ENCODE peak calls at places on chromosomes 2 and 18, in four cellular contexts. R, P, U and H are unnamed samples.

GRCh38 chr18:5058768-5059539 is 138.1 kb downstream of the AKAIN1 start:
- DNase-seq in R (peak; percentile 5), P (no peak), U (peak; percentile 64), H (no peak)

GRCh38 chr2:166193446-166193845 is 65.6 kb upstream of the SCN1A start:
- DNase-seq in R (no peak), P (no peak), U (no peak), H (no peak)

GRCh38 chr2:27522400-27522945 is 25.8 kb downstream of the GCKR start:
- DNase-seq in R (no peak), P (no peak), U (no peak), H (no peak)

GRCh38 chr18:63158676-63159291 is 160.8 kb downstream of the BCL2 start:
- DNase-seq in R (no peak), P (no peak), U (peak; percentile 81), H (no peak)

GRCh38 chr2:101827246-101827645 is 129.7 kb downstream of the MAP4K4 start:
- DNase-seq in R (no peak), P (peak; percentile 96), U (no peak), H (no peak)

GRCh38 chr2:157152362-157152761 is 105.1 kb upstream of the GALNT5 start:
- DNase-seq in R (no peak), P (no peak), U (no peak), H (no peak)

GRCh38 chr2:105746177-105747080 is 1.7 kb downstream of the NCK2 start:
- DNase-seq in R (peak; percentile 65), P (no peak), U (peak; percentile 95), H (peak; percentile 86)

GRCh38 chr2:3649581-3649980 is 8.4 kb upstream of the ALLC start:
- DNase-seq in R (no peak), P (no peak), U (no peak), H (no peak)

GRCh38 chr2:120825370-120826259 is 89.9 kb downstream of the GLI2 start:
- DNase-seq in R (no peak), P (peak; percentile 90), U (peak; percentile 48), H (peak; percentile 79)

GRCh38 chr2:64352292-64352691 is 101.7 kb upstream of the LGALSL start:
- DNase-seq in R (no peak), P (no peak), U (no peak), H (no peak)

GRCh38 chr2:57760448-57760847 is 286.2 kb upstream of the VRK2 start:
- DNase-seq in R (no peak), P (no peak), U (no peak), H (no peak)

GRCh38 chr18:76131738-76132137 is 363.3 kb downstream of the ZNF516 start:
- DNase-seq in R (no peak), P (no peak), U (no peak), H (no peak)

GRCh38 chr18:79401494-79402208 is 5.9 kb downstream of the NFATC1 start:
- DNase-seq in R (no peak), P (no peak), U (peak; percentile 73), H (peak; percentile 80)

GRCh38 chr2:165803123-165803760 is 9.2 kb upstream of the GALNT3 start:
- DNase-seq in R (no peak), P (peak; percentile 80), U (no peak), H (no peak)

GRCh38 chr18:43534511-43534910 is 257.2 kb upstream of the SYT4 start:
- DNase-seq in R (no peak), P (no peak), U (no peak), H (no peak)

GRCh38 chr2:134774074-134774742 is 55.4 kb upstream of the TMEM163 start:
- DNase-seq in R (no peak), P (peak; percentile 4), U (no peak), H (no peak)

GRCh38 chr18:39871976-39872375 is 2083.1 kb upstream of the PIK3C3 start:
- DNase-seq in R (no peak), P (no peak), U (no peak), H (no peak)

GRCh38 chr2:201261471-201261870 is 1.1 kb downstream of the CASP8 start:
- DNase-seq in R (peak; percentile 71), P (no peak), U (peak; percentile 86), H (no peak)

GRCh38 chr2:68318686-68319396 is 908 bp downstream of the CNRIP1 start:
- DNase-seq in R (no peak), P (no peak), U (no peak), H (no peak)

GRCh38 chr2:27807476-27807875 is 36.0 kb downstream of the MRPL33 start:
- DNase-seq in R (no peak), P (peak; percentile 34), U (no peak), H (no peak)

GRCh38 chr2:78532762-78533399 is 492.6 kb upstream of the REG3G start:
- DNase-seq in R (no peak), P (no peak), U (no peak), H (no peak)

GRCh38 chr2:198052741-198053140 is 248.3 kb downstream of the PLCL1 start:
- DNase-seq in R (no peak), P (no peak), U (no peak), H (no peak)

GRCh38 chr2:204669386-204669785 is 124.1 kb downstream of the PARD3B start:
- DNase-seq in R (no peak), P (no peak), U (no peak), H (no peak)

GRCh38 chr2:237361194-237361986 is 52.6 kb downstream of the COL6A3 start:
- DNase-seq in R (no peak), P (peak; percentile 71), U (no peak), H (no peak)

GRCh38 chr2:239498981-239499633 is 98.3 kb upstream of the HDAC4 start:
- DNase-seq in R (no peak), P (no peak), U (no peak), H (peak; percentile 93)

GRCh38 chr18:59123588-59124369 is 15.9 kb upstream of the SEC11C start:
- DNase-seq in R (no peak), P (peak; percentile 94), U (no peak), H (no peak)

GRCh38 chr2:183010112-183010511 is 28.1 kb downstream of the NCKAP1 start:
- DNase-seq in R (no peak), P (peak; percentile 88), U (no peak), H (no peak)

GRCh38 chr2:18045230-18045629 is 166.8 kb downstream of the KCNS3 start:
- DNase-seq in R (no peak), P (no peak), U (no peak), H (no peak)

GRCh38 chr18:12031836-12032235 is 50.5 kb downstream of the IMPA2 start:
- DNase-seq in R (no peak), P (peak; percentile 79), U (no peak), H (peak; percentile 94)

GRCh38 chr2:18267501-18267900 is 293.0 kb downstream of the RDH14 start:
- DNase-seq in R (no peak), P (peak; percentile 25), U (no peak), H (no peak)

GRCh38 chr2:111627256-111627655 is 256.7 kb downstream of the ANAPC1 start:
- DNase-seq in R (no peak), P (no peak), U (no peak), H (no peak)

GRCh38 chr2:165453672-165454071 is 15.8 kb upstream of the CSRNP3 start:
- DNase-seq in R (no peak), P (no peak), U (no peak), H (no peak)

GRCh38 chr2:236176417-236176816 is 8.2 kb upstream of the GBX2 start:
- DNase-seq in R (no peak), P (peak; percentile 25), U (no peak), H (no peak)

GRCh38 chr2:21007129-21008013 is 36.5 kb downstream of the APOB start:
- DNase-seq in R (no peak), P (no peak), U (no peak), H (no peak)

GRCh38 chr2:232949016-232949415 is 64.0 kb downstream of the NGEF start:
- DNase-seq in R (no peak), P (no peak), U (no peak), H (no peak)

GRCh38 chr2:63050916-63051794 is 525 bp downstream of the OTX1 start:
- DNase-seq in R (no peak), P (no peak), U (no peak), H (no peak)